ENCODE peak calls at places on chromosomes 13 and 19, in eight cellular contexts. S is foreskin keratinocyte; L is lower lobe of right lung; T is CD8-positive, alpha-beta memory T cell; O is CD4-positive, CD25-positive, alpha-beta regulatory T cell; R is breast epithelium; N is dorsolateral prefrontal cortex; X is effector memory CD4-positive, alpha-beta T cell. D is an unnamed sample.
A peak's percentile ranks its signal among the peaks of the same experiment; 100 is the strongest.

GRCh38 chr19:1177322-1178114 is 3.5 kb upstream of the SBNO2 start:
- DNase-seq in S (peak; percentile 94), L (no peak), T (no peak), O (no peak), R (no peak), N (no peak), X (no peak), D (no peak)

GRCh38 chr13:71499235-71499634 is 367.8 kb downstream of the DACH1 start:
- DNase-seq in S (no peak), L (no peak), T (no peak), O (no peak), R (no peak), N (no peak), X (no peak), D (no peak)

GRCh38 chr13:20239748-20240147 is 7.6 kb upstream of the GJB6 start:
- DNase-seq in S (no peak), L (no peak), T (no peak), O (no peak), R (no peak), N (no peak), X (no peak), D (no peak)

GRCh38 chr19:45468803-45469131 is 971 bp downstream of the FOSB start:
- DNase-seq in S (no peak), L (no peak), T (peak; percentile 60), O (no peak), R (no peak), N (no peak), X (peak; percentile 48), D (no peak)

GRCh38 chr13:57829496-57829895 is 198.0 kb downstream of the PCDH17 start:
- DNase-seq in S (no peak), L (no peak), T (no peak), O (no peak), R (no peak), N (no peak), X (no peak), D (no peak)

GRCh38 chr13:52652980-52653303 is 306 bp downstream of the SUGT1 start:
- DNase-seq in S (no peak), L (no peak), T (no peak), O (no peak), R (no peak), N (no peak), X (peak; percentile 1), D (no peak)

GRCh38 chr19:19335408-19336158 is 15.0 kb downstream of the MAU2 start:
- DNase-seq in S (peak; percentile 31), L (no peak), T (no peak), O (no peak), R (peak; percentile 31), N (no peak), X (no peak), D (no peak)

GRCh38 chr13:41308241-41308640 is 2.8 kb upstream of the NAA16 start:
- DNase-seq in S (no peak), L (no peak), T (no peak), O (no peak), R (no peak), N (no peak), X (no peak), D (no peak)

GRCh38 chr13:36029171-36029570 is 102.0 kb downstream of the DCLK1 start:
- DNase-seq in S (no peak), L (no peak), T (no peak), O (no peak), R (no peak), N (no peak), X (no peak), D (no peak)

GRCh38 chr19:5580116-5580515 is 12.4 kb upstream of the TINCR start:
- DNase-seq in S (no peak), L (no peak), T (no peak), O (no peak), R (no peak), N (no peak), X (no peak), D (no peak)

GRCh38 chr19:48878219-48879024 is 6.2 kb downstream of the PPP1R15A start:
- DNase-seq in S (no peak), L (peak; percentile 66), T (peak; percentile 24), O (no peak), R (no peak), N (no peak), X (no peak), D (no peak)

GRCh38 chr19:16106121-16106520 is 5.6 kb upstream of the RAB8A start:
- DNase-seq in S (no peak), L (no peak), T (no peak), O (no peak), R (no peak), N (no peak), X (no peak), D (no peak)

DNA sequence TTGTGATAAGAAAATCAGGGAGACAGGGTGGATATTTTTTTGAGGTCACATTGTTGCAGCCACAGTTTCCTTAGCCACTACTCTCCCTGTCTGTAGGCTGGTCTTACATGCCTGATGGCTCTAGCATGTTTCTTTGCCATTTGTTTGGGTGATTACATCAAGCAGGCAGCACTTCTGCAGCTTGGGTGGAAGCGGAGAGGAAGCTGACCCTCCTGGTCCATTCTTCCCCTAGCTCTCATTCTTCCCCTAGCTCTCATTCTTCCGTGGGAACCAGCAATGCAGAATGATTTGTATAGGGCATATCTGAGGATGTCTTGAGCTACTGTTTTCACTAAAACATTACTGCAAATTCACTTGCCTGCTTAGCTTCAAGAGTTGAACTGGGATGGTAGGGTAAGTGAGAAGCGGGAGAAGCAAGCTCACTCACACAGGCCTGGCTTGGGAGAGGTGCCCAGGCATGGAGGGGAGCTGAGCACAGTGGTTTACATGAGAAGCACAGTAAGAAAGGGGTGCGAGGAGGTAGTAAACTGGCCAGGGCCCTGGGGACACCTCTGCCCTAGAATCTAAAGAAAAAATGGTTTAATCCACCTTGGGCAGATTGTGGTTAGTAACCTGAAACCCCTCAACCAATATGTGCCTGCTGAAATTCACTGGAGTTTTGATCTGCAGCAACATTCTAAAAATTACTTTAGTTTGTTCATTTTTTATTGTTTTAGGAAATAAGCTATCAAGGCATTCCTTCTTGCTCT is 538.9 kb downstream of the RFC3 start:
- DNase-seq in S (no peak), L (no peak), T (no peak), O (no peak), R (no peak), N (no peak), X (no peak), D (no peak)
- H3K27ac ChIP-seq in S (no peak overlapping the region), L (no peak overlapping the region), T (no peak overlapping the region), O (no peak overlapping the region), R (no peak overlapping the region), N (no peak overlapping the region), X (no peak overlapping the region), D (no peak overlapping the region)

DNA sequence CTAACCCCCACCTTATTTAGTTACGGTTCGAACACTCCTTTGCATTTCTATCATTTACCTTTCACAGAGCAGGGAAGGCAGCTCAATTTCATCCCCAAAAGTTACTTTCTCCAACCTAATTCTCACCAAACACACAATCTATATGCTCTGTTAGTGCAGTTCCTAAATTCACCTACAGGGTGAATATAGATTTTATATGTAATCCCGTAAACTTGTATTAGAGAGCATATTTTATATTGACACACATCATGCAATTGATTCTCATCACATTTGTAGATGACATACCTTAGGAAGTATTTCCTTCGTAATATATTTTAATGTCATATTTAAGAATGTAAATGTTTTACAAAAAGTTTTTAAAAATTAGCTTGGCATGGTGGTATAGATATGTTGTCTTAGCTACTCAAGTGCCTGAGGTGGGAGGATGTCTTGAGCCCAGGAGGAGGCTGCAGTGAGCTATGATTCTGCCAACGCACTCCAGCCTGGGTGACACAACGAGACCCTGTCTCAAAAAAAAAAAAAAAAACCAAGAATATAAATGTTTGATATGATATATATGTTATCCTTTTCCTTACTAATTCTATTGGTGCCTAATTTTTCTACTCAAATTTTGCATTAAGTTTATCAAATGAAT is 57.3 kb upstream of the TNFRSF19 start:
- DNase-seq in S (no peak), L (no peak), T (no peak), O (no peak), R (no peak), N (no peak), X (no peak), D (no peak)
- H3K27ac ChIP-seq in S (no peak overlapping the region), L (no peak overlapping the region), T (no peak overlapping the region), O (no peak overlapping the region), R (no peak overlapping the region), N (no peak overlapping the region), X (no peak overlapping the region), D (no peak overlapping the region)

DNA sequence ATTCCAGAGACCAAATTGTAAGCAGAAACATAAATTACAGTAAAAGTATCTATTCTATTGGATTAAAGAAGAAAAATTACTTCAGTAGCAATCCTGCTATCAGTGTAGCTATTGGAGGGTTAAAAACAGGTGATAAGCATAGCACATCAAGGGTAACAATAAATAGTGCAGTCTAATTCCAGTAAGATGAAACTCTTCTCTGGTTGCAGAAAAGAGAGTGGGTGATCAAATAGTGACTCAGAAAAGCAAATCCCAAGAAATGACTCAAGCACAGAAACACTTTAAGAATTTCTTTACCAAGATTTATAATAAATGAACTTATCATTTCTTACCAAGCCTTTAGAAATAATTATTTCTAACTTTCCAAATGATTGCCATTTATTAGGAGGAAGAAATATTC is 135.7 kb downstream of the LMO7 start:
- DNase-seq in S (peak; percentile 77), L (no peak), T (no peak), O (no peak), R (no peak), N (no peak), X (no peak), D (no peak)
- H3K27ac ChIP-seq in S (peak overlapping the region; percentile 88), L (peak overlapping the region; percentile 40), T (no peak overlapping the region), O (no peak overlapping the region), R (no peak overlapping the region), N (no peak overlapping the region), X (no peak overlapping the region), D (no peak overlapping the region)

GRCh38 chr13:97266734-97267417 is 44.7 kb downstream of the MBNL2 start:
- DNase-seq in S (no peak), L (no peak), T (no peak), O (no peak), R (no peak), N (no peak), X (no peak), D (no peak)

GRCh38 chr13:97269603-97270002 is 47.5 kb downstream of the MBNL2 start:
- DNase-seq in S (no peak), L (no peak), T (no peak), O (no peak), R (no peak), N (no peak), X (no peak), D (no peak)

GRCh38 chr13:97266328-97266727 is 44.2 kb downstream of the MBNL2 start:
- DNase-seq in S (no peak), L (peak; percentile 70), T (no peak), O (no peak), R (no peak), N (no peak), X (no peak), D (peak; percentile 36)

GRCh38 chr13:97268772-97269171 is 46.6 kb downstream of the MBNL2 start:
- DNase-seq in S (no peak), L (no peak), T (no peak), O (no peak), R (no peak), N (no peak), X (no peak), D (no peak)

DNA sequence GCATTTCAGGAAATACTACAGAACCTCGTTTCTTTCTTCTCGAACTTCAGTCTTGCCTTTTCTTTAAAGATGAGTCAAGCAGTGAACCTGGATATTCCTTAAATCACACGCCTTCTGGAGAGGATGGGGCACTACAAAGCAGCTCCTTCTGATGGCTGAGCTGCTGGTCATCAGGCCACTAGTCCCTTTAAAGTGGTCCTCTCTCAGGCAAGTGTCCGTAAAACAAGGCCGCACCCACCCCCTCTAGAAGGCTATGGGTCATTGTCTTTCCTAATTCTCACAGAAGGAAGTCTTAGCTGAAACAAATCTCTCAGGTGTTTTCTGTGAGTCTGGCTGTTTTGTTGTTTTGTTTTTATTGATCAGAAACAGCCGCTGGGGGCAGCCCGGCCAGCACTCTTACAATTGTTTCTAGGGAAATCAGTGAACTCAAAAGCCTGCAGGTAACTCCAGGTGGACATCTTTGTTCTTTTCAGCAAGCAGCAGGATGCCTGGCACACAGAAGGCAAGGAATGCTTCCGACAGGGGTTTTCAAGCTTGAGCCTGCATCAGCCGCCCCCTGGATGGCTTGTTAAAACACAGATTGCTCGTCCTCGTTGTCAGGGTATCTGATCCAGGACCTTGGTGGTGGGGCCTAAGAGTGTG is 45.4 kb downstream of the MBNL2 start:
- DNase-seq in S (no peak), L (no peak), T (no peak), O (no peak), R (peak; percentile 48), N (no peak), X (no peak), D (no peak)
- H3K27ac ChIP-seq in S (no peak overlapping the region), L (peak overlapping the region; percentile 26), T (no peak overlapping the region), O (no peak overlapping the region), R (peak overlapping the region; percentile 75), N (peak overlapping the region; percentile 49), X (no peak overlapping the region), D (no peak overlapping the region)